ENCODE peak calls at places on chromosomes 3 and 15, in nine cellular contexts. M is B cell; S is NCI-H1092 treated with DMSO at 0.1 percent for 48 hours; B is NCI-H2081 treated with DMSO at 0.1 percent for 48 hours; R is MCF 10A; H is heart left ventricle; N is A172; F is globus pallidus; W is stimulated activated CD4-positive, alpha-beta T cell treated with anti-CD3 and anti-CD28 coated beads, Interleukin-12 subunit alpha, Interleukin-12 subunit beta, amount 100 ng/mL, for 4 hours. C is an unnamed sample.
A peak's percentile ranks its signal among the peaks of the same experiment; 100 is the strongest.

GRCh38 chr3:120013481-120013880 is 80.8 kb downstream of the GSK3B start:
- DNase-seq in M (no peak), S (no peak), B (no peak), R (no peak), H (no peak), N (no peak), F (no peak), W (no peak), C (no peak)

GRCh38 chr3:134374791-134375541 is 719 bp upstream of the AMOTL2 start:
- DNase-seq in M (no peak), S (peak; percentile 79), B (no peak), R (peak; percentile 78), H (no peak), N (peak; percentile 79), F (no peak), W (no peak), C (no peak)

GRCh38 chr15:39756806-39757522 is 25.7 kb downstream of the FSIP1 start:
- DNase-seq in M (peak; percentile 53), S (peak; percentile 47), B (peak; percentile 39), R (peak; percentile 61), H (no peak), N (peak; percentile 30), F (peak; percentile 40), W (no peak), C (no peak)

GRCh38 chr15:71760852-71761251 is 49.5 kb upstream of the NR2E3 start:
- DNase-seq in M (no peak), S (no peak), B (no peak), R (no peak), H (no peak), N (no peak), F (no peak), W (no peak), C (no peak)

GRCh38 chr3:171028025-171028778 is 1.7 kb upstream of the SLC2A2 start:
- DNase-seq in M (no peak), S (peak; percentile 29), B (no peak), R (no peak), H (peak; percentile 74), N (peak; percentile 84), F (peak; percentile 14), W (peak; percentile 15), C (peak; percentile 62)

GRCh38 chr3:72340476-72341379 is 507.5 kb downstream of the SHQ1 start:
- DNase-seq in M (no peak), S (no peak), B (no peak), R (no peak), H (no peak), N (no peak), F (no peak), W (no peak), C (peak; percentile 77)

GRCh38 chr15:68783226-68784054 is 37.3 kb downstream of the ANP32A start:
- DNase-seq in M (peak; percentile 77), S (no peak), B (no peak), R (peak; percentile 46), H (peak; percentile 68), N (no peak), F (no peak), W (peak; percentile 62), C (peak; percentile 75)

GRCh38 chr3:14725015-14725431 is 50.1 kb downstream of the C3orf20 start:
- DNase-seq in M (no peak), S (no peak), B (no peak), R (peak; percentile 46), H (no peak), N (no peak), F (no peak), W (no peak), C (no peak)

GRCh38 chr3:111895079-111895478 is 36.0 kb downstream of the PHLDB2 start:
- DNase-seq in M (no peak), S (peak; percentile 71), B (no peak), R (peak; percentile 63), H (no peak), N (peak; percentile 59), F (peak; percentile 45), W (no peak), C (peak; percentile 33)

GRCh38 chr15:84112025-84112424 is 123.5 kb upstream of the GOLGA6L4 start:
- DNase-seq in M (no peak), S (no peak), B (no peak), R (peak; percentile 36), H (no peak), N (peak; percentile 40), F (no peak), W (no peak), C (no peak)

GRCh38 chr3:125051715-125052581 is 3.8 kb downstream of the HEG1 start:
- DNase-seq in M (peak; percentile 60), S (no peak), B (no peak), R (no peak), H (peak; percentile 77), N (peak; percentile 80), F (peak; percentile 63), W (peak; percentile 49), C (no peak)

GRCh38 chr15:93997071-93997658 is 234.2 kb upstream of the MCTP2 start:
- DNase-seq in M (peak; percentile 5), S (peak; percentile 8), B (no peak), R (peak; percentile 51), H (no peak), N (peak; percentile 35), F (no peak), W (no peak), C (no peak)

GRCh38 chr3:11140054-11140712 is 14.1 kb upstream of the HRH1 start:
- DNase-seq in M (peak; percentile 78), S (peak; percentile 30), B (no peak), R (peak; percentile 75), H (no peak), N (peak; percentile 33), F (no peak), W (no peak), C (no peak)